ENCODE peak calls at places on chromosome 1, in ten cellular contexts. I is SK-MEL-5; O is Panc1; P is uterus; S is astrocyte of the cerebellum; A is RPMI7951; J is AG08396; R is HFF-Myc; E is substantia nigra; C is naive thymus-derived CD8-positive, alpha-beta T cell. T is an unnamed sample.

GRCh38 chr1:53553734-53554509 is 94.7 kb downstream of the DMRTB1 start:
- DNase-seq in I (no peak), O (no peak), P (peak; percentile 10), S (no peak), A (peak; percentile 97), J (no peak), R (no peak), E (no peak), C (no peak), T (no peak)

GRCh38 chr1:38482080-38482826 is 377.3 kb downstream of the RRAGC start:
- DNase-seq in I (no peak), O (no peak), P (no peak), S (no peak), A (no peak), J (no peak), R (no peak), E (no peak), C (no peak), T (no peak)

GRCh38 chr1:61270761-61271411 is 188.5 kb downstream of the NFIA start:
- DNase-seq in I (no peak), O (no peak), P (no peak), S (no peak), A (no peak), J (no peak), R (no peak), E (no peak), C (no peak), T (no peak)

GRCh38 chr1:165875171-165875570 is 47.8 kb downstream of the UCK2 start:
- DNase-seq in I (no peak), O (no peak), P (no peak), S (no peak), A (peak; percentile 49), J (no peak), R (no peak), E (no peak), C (no peak), T (no peak)

GRCh38 chr1:204171751-204172178 is 5.6 kb upstream of the REN start:
- DNase-seq in I (no peak), O (peak; percentile 71), P (no peak), S (no peak), A (peak; percentile 70), J (no peak), R (no peak), E (no peak), C (no peak), T (no peak)

GRCh38 chr1:36248250-36248894 is 24.1 kb downstream of the THRAP3 start:
- DNase-seq in I (peak; percentile 15), O (peak; percentile 77), P (peak; percentile 66), S (peak; percentile 50), A (peak; percentile 89), J (peak; percentile 37), R (peak; percentile 60), E (no peak), C (no peak), T (peak; percentile 90)

GRCh38 chr1:235417101-235417697 is 50.0 kb downstream of the TBCE start:
- DNase-seq in I (peak; percentile 82), O (peak; percentile 71), P (peak; percentile 61), S (peak; percentile 79), A (peak; percentile 64), J (peak; percentile 82), R (peak; percentile 60), E (peak; percentile 7), C (peak; percentile 64), T (peak; percentile 60)

GRCh38 chr1:215226755-215227154 is 144.2 kb downstream of the KCNK2 start:
- DNase-seq in I (no peak), O (no peak), P (no peak), S (no peak), A (no peak), J (no peak), R (no peak), E (no peak), C (no peak), T (no peak)

GRCh38 chr1:114180742-114181141 is 27.1 kb upstream of the SYT6 start:
- DNase-seq in I (no peak), O (no peak), P (no peak), S (no peak), A (no peak), J (no peak), R (no peak), E (no peak), C (no peak), T (no peak)

GRCh38 chr1:62321438-62321837 is 2.2 kb upstream of the KANK4 start:
- DNase-seq in I (no peak), O (peak; percentile 12), P (no peak), S (no peak), A (peak; percentile 89), J (peak; percentile 53), R (peak; percentile 15), E (no peak), C (no peak), T (no peak)

GRCh38 chr1:29256979-29257804 is 20.9 kb downstream of the PTPRU start:
- DNase-seq in I (peak; percentile 40), O (no peak), P (peak; percentile 26), S (no peak), A (peak; percentile 62), J (no peak), R (no peak), E (no peak), C (no peak), T (peak; percentile 60)

GRCh38 chr1:109379422-109379821 is 18.3 kb downstream of the SORT1 start:
- DNase-seq in I (no peak), O (no peak), P (no peak), S (no peak), A (no peak), J (no peak), R (no peak), E (no peak), C (no peak), T (no peak)

GRCh38 chr1:210291786-210292275 is 36.9 kb upstream of the HHAT start:
- DNase-seq in I (no peak), O (no peak), P (peak; percentile 42), S (no peak), A (peak; percentile 85), J (peak; percentile 61), R (peak; percentile 98), E (no peak), C (no peak), T (no peak)

GRCh38 chr1:117565745-117566455 is 39.9 kb upstream of the TENT5C start:
- DNase-seq in I (no peak), O (no peak), P (no peak), S (no peak), A (no peak), J (no peak), R (no peak), E (no peak), C (no peak), T (no peak)

GRCh38 chr1:190373705-190374336 is 103.8 kb downstream of the BRINP3 start:
- DNase-seq in I (peak; percentile 62), O (peak; percentile 17), P (no peak), S (peak; percentile 6), A (no peak), J (no peak), R (no peak), E (no peak), C (no peak), T (no peak)

GRCh38 chr1:30605441-30605920 is 117.9 kb downstream of the MATN1 start:
- DNase-seq in I (no peak), O (no peak), P (no peak), S (no peak), A (no peak), J (no peak), R (no peak), E (no peak), C (no peak), T (peak; percentile 31)

GRCh38 chr1:47713333-47713953 is 275.6 kb downstream of the FOXD2 start:
- DNase-seq in I (no peak), O (no peak), P (no peak), S (no peak), A (no peak), J (no peak), R (no peak), E (no peak), C (no peak), T (no peak)

GRCh38 chr1:193433599-193433998 is 247.2 kb upstream of the B3GALT2 start:
- DNase-seq in I (no peak), O (no peak), P (no peak), S (no peak), A (no peak), J (no peak), R (no peak), E (no peak), C (no peak), T (no peak)

GRCh38 chr1:21655259-21655658 is 13.9 kb downstream of the RAP1GAP start:
- DNase-seq in I (no peak), O (no peak), P (no peak), S (no peak), A (no peak), J (no peak), R (no peak), E (no peak), C (no peak), T (no peak)

GRCh38 chr1:235567812-235568444 is 63.7 kb upstream of the B3GALNT2 start:
- DNase-seq in I (no peak), O (no peak), P (no peak), S (no peak), A (no peak), J (no peak), R (no peak), E (no peak), C (peak; percentile 19), T (no peak)

GRCh38 chr1:244839656-244840055 is 4.2 kb downstream of the COX20 start:
- DNase-seq in I (no peak), O (no peak), P (no peak), S (no peak), A (peak; percentile 53), J (no peak), R (no peak), E (no peak), C (no peak), T (no peak)

GRCh38 chr1:107963601-107964396 is 1.2 kb downstream of the VAV3 start:
- DNase-seq in I (no peak), O (no peak), P (no peak), S (no peak), A (no peak), J (peak; percentile 7), R (no peak), E (no peak), C (peak; percentile 63), T (no peak)

GRCh38 chr1:230938924-230939368 is 39.7 kb downstream of the TTC13 start:
- DNase-seq in I (no peak), O (no peak), P (no peak), S (no peak), A (no peak), J (no peak), R (no peak), E (no peak), C (no peak), T (no peak)

GRCh38 chr1:43552813-43553212 is 22.1 kb downstream of the PTPRF start:
- DNase-seq in I (no peak), O (no peak), P (peak; percentile 84), S (no peak), A (no peak), J (peak; percentile 70), R (no peak), E (peak; percentile 63), C (no peak), T (no peak)

GRCh38 chr1:241316372-241316771 is 40.6 kb downstream of the RGS7 start:
- DNase-seq in I (no peak), O (no peak), P (no peak), S (no peak), A (no peak), J (no peak), R (no peak), E (no peak), C (no peak), T (no peak)

GRCh38 chr1:234139966-234140365 is 233.3 kb upstream of the COA6 start:
- DNase-seq in I (peak; percentile 62), O (peak; percentile 93), P (no peak), S (peak; percentile 20), A (peak; percentile 94), J (no peak), R (peak; percentile 38), E (no peak), C (no peak), T (no peak)

GRCh38 chr1:210447456-210448057 is 118.9 kb downstream of the HHAT start:
- DNase-seq in I (no peak), O (no peak), P (no peak), S (no peak), A (no peak), J (no peak), R (no peak), E (no peak), C (no peak), T (no peak)

GRCh38 chr1:3618904-3619671 is 5.7 kb upstream of the TPRG1L start:
- DNase-seq in I (peak; percentile 67), O (peak; percentile 46), P (peak; percentile 67), S (peak; percentile 72), A (peak; percentile 66), J (peak; percentile 88), R (no peak), E (peak; percentile 21), C (peak; percentile 81), T (peak; percentile 85)

T was measured in tibial artery.